ENCODE peak calls at places on chromosome X, in four cellular contexts. K is H1, B is neuronal stem cell, M is IMR-90. R is an unnamed sample.

GRCh38 chrX:18755651-18756050 is 48.2 kb downstream of the PPEF1 start:
- DNase-seq in B (no peak), K (no peak), M (no peak), R (no peak)

GRCh38 chrX:154890990-154891639 is 5.0 kb downstream of the F8A1 start:
- DNase-seq in M (no peak), B (no peak), K (no peak), R (no peak)

GRCh38 chrX:45850775-45851433 is 650.2 kb upstream of the DIPK2B start:
- DNase-seq in B (no peak), K (peak), M (peak), R (peak)

GRCh38 chrX:118353081-118353850 is 7.4 kb downstream of the WDR44 start:
- DNase-seq in M (no peak), K (no peak), B (no peak), R (no peak)

GRCh38 chrX:15675490-15675921 is 10.9 kb upstream of the CLTRN start:
- DNase-seq in M (no peak), B (peak), K (peak), R (peak)

GRCh38 chrX:72169008-72169728 is 12.4 kb upstream of the PIN4 start:
- DNase-seq in K (no peak), B (no peak), M (no peak), R (no peak)

GRCh38 chrX:100643943-100644587 is at the start of gene SRPX2:
- DNase-seq in B (no peak), M (peak), K (no peak), R (no peak)

GRCh38 chrX:9340619-9341304 is 124.1 kb upstream of the TBL1X start:
- DNase-seq in B (no peak), K (no peak), M (peak), R (peak)

GRCh38 chrX:120315776-120316175 is 4.5 kb upstream of the TMEM255A start:
- DNase-seq in M (no peak), B (no peak), K (no peak), R (no peak)

GRCh38 chrX:118627084-118627758 is 100.2 kb upstream of the IL13RA1 start:
- DNase-seq in M (no peak), K (no peak), B (no peak), R (no peak)

GRCh38 chrX:140180585-140180984 is 215.3 kb upstream of the CXorf66 start:
- DNase-seq in B (no peak), M (peak), K (no peak), R (no peak)

DNA sequence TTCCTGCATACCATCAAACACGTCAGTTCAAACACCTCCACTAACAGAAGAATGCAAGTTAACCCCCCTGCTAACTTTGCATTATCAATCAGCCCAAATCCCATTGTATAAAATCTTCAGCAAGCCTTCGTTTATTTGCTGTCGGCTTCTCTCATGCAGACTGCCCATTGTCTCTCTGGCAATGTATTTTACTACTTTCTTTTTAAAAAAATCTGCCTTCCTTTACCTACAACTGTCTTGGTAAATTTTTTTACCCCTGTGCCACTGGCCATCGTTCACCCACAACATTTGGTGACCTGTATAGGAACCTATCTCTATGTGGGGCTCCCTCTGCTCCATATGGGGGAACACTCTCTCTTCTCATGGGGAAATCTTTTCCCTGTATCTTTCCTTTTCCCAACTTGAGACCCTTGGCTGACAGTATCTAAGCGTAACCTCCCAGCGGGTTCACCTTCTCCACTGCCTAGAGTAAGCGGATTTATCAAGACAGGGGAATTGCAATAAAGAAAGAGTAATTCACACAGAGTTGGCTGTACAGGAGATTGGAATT is 244.6 kb downstream of the CPXCR1 start:
- DNase-seq in B (no peak), M (no peak), K (no peak), R (no peak)
- H2BK5ac ChIP-seq in B (no peak), M (no peak), K (peak), R (peak)

GRCh38 chrX:318739-319578 is at the start of gene GTPBP6:
- DNase-seq in K (peak), M (peak), B (peak), R (peak)
- H2BK5ac ChIP-seq in K (peak), M (peak), B (peak), R (no peak)

GRCh38 chrX:106952089-106952488 is 31.9 kb downstream of the CLDN2 start:
- DNase-seq in B (no peak), M (no peak), K (no peak), R (no peak)

GRCh38 chrX:106951230-106951629 is 31.0 kb downstream of the CLDN2 start:
- DNase-seq in M (no peak), B (no peak), K (no peak), R (no peak)

GRCh38 chrX:106954041-106954440 is 33.8 kb downstream of the CLDN2 start:
- DNase-seq in K (no peak), M (no peak), B (no peak), R (no peak)

GRCh38 chrX:106955004-106955772 is 35.0 kb downstream of the CLDN2 start:
- DNase-seq in M (peak), K (no peak), B (no peak), R (no peak)

DNA sequence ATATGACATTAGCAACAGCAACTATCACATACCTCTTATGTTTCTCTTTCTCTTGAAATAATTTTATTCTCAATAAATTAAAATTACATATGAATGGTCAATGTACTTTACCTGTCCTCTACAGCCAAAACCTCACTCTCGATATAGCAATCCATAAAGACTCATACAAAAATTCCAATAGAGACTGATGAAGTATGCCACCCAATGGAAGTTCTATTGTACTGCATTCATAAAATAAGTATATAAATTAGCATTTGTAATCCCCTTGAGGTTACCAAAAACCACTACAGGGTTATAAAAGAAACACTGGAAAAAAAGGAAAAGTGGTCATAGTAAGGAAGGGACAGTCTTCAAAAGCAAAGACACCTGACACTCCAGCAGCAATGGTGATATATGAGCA is 32.8 kb downstream of the CLDN2 start:
- DNase-seq in B (no peak), M (no peak), K (no peak), R (no peak)
- H2BK5ac ChIP-seq in B (no peak), M (no peak), K (no peak), R (no peak)

GRCh38 chrX:108299101-108299591 is 139.1 kb downstream of the COL4A6 start:
- DNase-seq in M (peak), K (no peak), B (no peak), R (no peak)

GRCh38 chrX:108299704-108300103 is 138.5 kb downstream of the COL4A6 start:
- DNase-seq in K (no peak), M (no peak), B (no peak), R (no peak)

GRCh38 chrX:108303682-108304081 is 134.5 kb downstream of the COL4A6 start:
- DNase-seq in M (no peak), B (no peak), K (no peak), R (no peak)

GRCh38 chrX:108297290-108297689 is 140.9 kb downstream of the COL4A6 start:
- DNase-seq in B (no peak), K (no peak), M (no peak), R (no peak)

GRCh38 chrX:108298165-108298602 is 140.0 kb downstream of the COL4A6 start:
- DNase-seq in B (no peak), M (no peak), K (no peak), R (no peak)
- H2BK5ac ChIP-seq in B (peak), M (no peak), K (no peak), R (no peak)

DNA sequence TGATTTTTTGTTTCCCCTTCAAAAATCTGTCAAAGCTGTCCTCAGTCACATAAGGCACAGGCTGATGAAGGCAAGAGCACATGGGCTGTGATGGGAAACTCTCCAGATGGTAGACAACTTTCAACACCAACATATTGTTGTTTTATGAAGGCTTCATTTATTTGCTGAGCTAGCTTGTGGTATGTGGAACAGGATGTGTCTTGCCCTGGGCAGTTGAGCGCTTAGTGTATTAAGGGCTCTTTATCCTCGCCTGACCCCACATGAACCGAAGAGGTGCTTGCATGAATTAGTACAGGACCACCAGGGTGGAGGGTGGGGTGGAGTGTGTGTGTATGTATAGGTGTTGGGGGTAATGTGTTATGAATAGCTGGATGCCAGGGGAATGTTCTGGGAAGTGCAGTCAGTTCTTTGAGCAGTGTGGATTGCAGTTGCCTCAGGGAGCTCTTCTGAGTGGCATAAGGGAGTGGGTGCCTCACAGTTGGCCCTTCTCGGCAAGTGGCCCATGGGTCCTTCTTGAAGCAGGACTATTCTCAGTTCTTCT is 103.1 kb downstream of the PHEX start:
- DNase-seq in K (no peak), M (peak), B (no peak), R (no peak)
- H2BK5ac ChIP-seq in K (no peak), M (peak), B (no peak), R (no peak)

GRCh38 chrX:133415276-133416105 is at the start of gene GPC4:
- DNase-seq in M (no peak), B (peak), K (peak), R (peak)
- H2BK5ac ChIP-seq in M (no peak), B (peak), K (peak), R (no peak)

R was measured in H9.